ENCODE peak calls at places on chromosome 4, in seven cellular contexts. One of them, this sample, is unnamed. For H3K27me3, the result is how much of the 10 kb centered on the place peaks cover.

GRCh38 chr4:76984788-76985211 is 35.2 kb downstream of the SEPTIN11 start:
- DNase-seq in tibial artery: peak
- DNase-seq in GM23338: no peak
- DNase-seq in endodermal cell: no peak
- DNase-seq in spleen: no peak
- DNase-seq in IMR-90: peak
- DNase-seq in A673: peak
- DNase-seq in this sample: peak

GRCh38 chr4:114273246-114273645 is 293.8 kb upstream of the ARSJ start:
- DNase-seq in IMR-90: no peak
- DNase-seq in GM23338: no peak
- DNase-seq in spleen: no peak
- DNase-seq in endodermal cell: no peak
- DNase-seq in A673: no peak
- DNase-seq in tibial artery: no peak
- DNase-seq in this sample: no peak

GRCh38 chr4:160537681-160538080 is 1434.8 kb downstream of the RAPGEF2 start:
- DNase-seq in A673: no peak
- DNase-seq in IMR-90: no peak
- DNase-seq in tibial artery: no peak
- DNase-seq in GM23338: no peak
- DNase-seq in endodermal cell: no peak
- DNase-seq in spleen: no peak
- DNase-seq in this sample: no peak

GRCh38 chr4:5708171-5708828 is at the start of gene EVC2:
- DNase-seq in tibial artery: peak
- DNase-seq in endodermal cell: peak
- DNase-seq in A673: peak
- DNase-seq in GM23338: peak
- DNase-seq in spleen: no peak
- DNase-seq in IMR-90: peak
- DNase-seq in this sample: peak

GRCh38 chr4:150588341-150588740 is 6.4 kb downstream of the MAB21L2 start:
- DNase-seq in GM23338: no peak
- DNase-seq in A673: no peak
- DNase-seq in endodermal cell: no peak
- DNase-seq in tibial artery: no peak
- DNase-seq in IMR-90: no peak
- DNase-seq in spleen: no peak
- DNase-seq in this sample: no peak

GRCh38 chr4:187929024-187929423 is 66.5 kb upstream of the ZFP42 start:
- DNase-seq in GM23338: peak
- DNase-seq in A673: peak
- DNase-seq in tibial artery: no peak
- DNase-seq in IMR-90: no peak
- DNase-seq in spleen: no peak
- DNase-seq in endodermal cell: peak
- DNase-seq in this sample: no peak

GRCh38 chr4:11622961-11623725 is 194.4 kb upstream of the HS3ST1 start:
- DNase-seq in IMR-90: no peak
- DNase-seq in spleen: no peak
- DNase-seq in endodermal cell: no peak
- DNase-seq in GM23338: no peak
- DNase-seq in tibial artery: no peak
- DNase-seq in A673: no peak
- DNase-seq in this sample: no peak

GRCh38 chr4:72567821-72568620 is 1.0 kb downstream of the ADAMTS3 start:
- DNase-seq in endodermal cell: peak
- DNase-seq in GM23338: peak
- DNase-seq in IMR-90: peak
- DNase-seq in tibial artery: peak
- DNase-seq in A673: peak
- DNase-seq in spleen: peak
- DNase-seq in this sample: peak

GRCh38 chr4:81030617-81031388 is at the start of gene BMP3:
- DNase-seq in spleen: peak
- DNase-seq in A673: peak
- DNase-seq in GM23338: peak
- DNase-seq in tibial artery: no peak
- DNase-seq in endodermal cell: peak
- DNase-seq in IMR-90: peak
- DNase-seq in this sample: peak

GRCh38 chr4:61312526-61312925 is 112.4 kb downstream of the ADGRL3 start:
- DNase-seq in spleen: no peak
- DNase-seq in tibial artery: no peak
- DNase-seq in GM23338: no peak
- DNase-seq in A673: no peak
- DNase-seq in endodermal cell: no peak
- DNase-seq in IMR-90: peak
- DNase-seq in this sample: no peak

GRCh38 chr4:181202249-181202648 is 1041.0 kb upstream of the TENM3 start:
- DNase-seq in spleen: no peak
- DNase-seq in A673: no peak
- DNase-seq in tibial artery: no peak
- DNase-seq in endodermal cell: no peak
- DNase-seq in IMR-90: no peak
- DNase-seq in GM23338: no peak
- DNase-seq in this sample: no peak

GRCh38 chr4:57234252-57234775 is 124.1 kb upstream of the IGFBP7 start:
- DNase-seq in spleen: no peak
- DNase-seq in tibial artery: no peak
- DNase-seq in A673: no peak
- DNase-seq in GM23338: no peak
- DNase-seq in endodermal cell: no peak
- DNase-seq in IMR-90: no peak
- DNase-seq in this sample: no peak

GRCh38 chr4:158535130-158535614 is 13.5 kb downstream of the RXFP1 start:
- DNase-seq in endodermal cell: no peak
- DNase-seq in A673: peak
- DNase-seq in GM23338: no peak
- DNase-seq in IMR-90: peak
- DNase-seq in tibial artery: no peak
- DNase-seq in spleen: no peak
- DNase-seq in this sample: peak

GRCh38 chr4:141403782-141404181 is 183.1 kb downstream of the ZNF330 start:
- DNase-seq in spleen: no peak
- DNase-seq in tibial artery: no peak
- DNase-seq in endodermal cell: no peak
- DNase-seq in IMR-90: no peak
- DNase-seq in GM23338: no peak
- DNase-seq in A673: no peak
- DNase-seq in this sample: no peak

GRCh38 chr4:11079171-11079570 is 349.5 kb downstream of the HS3ST1 start:
- DNase-seq in A673: no peak
- DNase-seq in endodermal cell: no peak
- DNase-seq in spleen: no peak
- DNase-seq in GM23338: no peak
- DNase-seq in IMR-90: no peak
- DNase-seq in tibial artery: no peak
- DNase-seq in this sample: no peak

GRCh38 chr4:146637853-146638800 is 566 bp upstream of the POU4F2 start:
- DNase-seq in IMR-90: no peak
- DNase-seq in endodermal cell: peak
- DNase-seq in spleen: no peak
- DNase-seq in A673: peak
- DNase-seq in GM23338: peak
- DNase-seq in tibial artery: no peak
- DNase-seq in this sample: peak
- H3K4me3 ChIP-seq in IMR-90: no peak
- H3K4me3 ChIP-seq in endodermal cell: peak
- H3K4me3 ChIP-seq in spleen: peak
- H3K4me3 ChIP-seq in A673: peak
- H3K4me3 ChIP-seq in GM23338: peak
- H3K4me3 ChIP-seq in tibial artery: peak
- H3K4me3 ChIP-seq in this sample: no peak

DNA sequence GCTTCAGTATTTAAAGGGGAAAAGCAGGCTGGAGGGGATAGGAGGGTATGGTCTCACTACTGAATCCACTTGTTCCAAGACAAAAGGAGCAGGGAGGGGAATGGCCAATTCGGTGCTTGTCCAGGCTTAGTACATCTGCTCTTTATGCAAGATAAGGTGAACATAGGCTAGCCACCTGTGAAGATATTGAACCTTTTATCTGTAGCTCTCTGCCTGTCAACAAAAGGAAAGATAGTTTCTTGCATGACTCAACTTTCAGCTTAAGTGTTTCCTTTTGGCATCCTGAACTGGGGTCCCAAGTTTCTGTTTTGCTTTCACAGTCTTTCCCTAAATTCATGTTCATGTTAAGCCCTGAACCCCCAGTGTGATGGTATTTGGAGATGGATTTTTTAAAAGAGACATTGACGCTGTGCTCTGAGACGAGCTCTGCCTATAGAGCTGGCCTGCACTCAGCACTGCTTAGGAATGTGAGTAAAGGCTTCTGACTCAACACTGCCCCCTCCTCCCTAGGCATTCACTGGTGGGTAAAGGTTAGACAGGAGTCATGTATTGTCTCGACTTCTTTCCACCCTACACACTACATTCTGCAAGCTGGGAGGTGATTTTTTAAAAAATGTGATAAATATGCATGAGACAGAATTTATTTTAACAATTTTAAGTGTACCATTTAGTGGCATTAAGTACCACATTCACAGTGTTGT is 28.2 kb downstream of the FAM149A start:
- DNase-seq in endodermal cell: peak
- DNase-seq in spleen: no peak
- DNase-seq in A673: peak
- DNase-seq in tibial artery: no peak
- DNase-seq in GM23338: peak
- DNase-seq in IMR-90: peak
- DNase-seq in this sample: no peak
- TF ChIP-seq CTCF in endodermal cell: peak
- TF ChIP-seq CTCF in spleen: no peak
- TF ChIP-seq CTCF in A673: peak
- TF ChIP-seq CTCF in tibial artery: no peak
- TF ChIP-seq CTCF in GM23338: peak
- TF ChIP-seq CTCF in IMR-90: peak
- TF ChIP-seq CTCF in this sample: peak

GRCh38 chr4:7148337-7148736 is 44.0 kb upstream of the SORCS2 start:
- DNase-seq in GM23338: no peak
- DNase-seq in tibial artery: no peak
- DNase-seq in A673: no peak
- DNase-seq in endodermal cell: no peak
- DNase-seq in spleen: no peak
- DNase-seq in IMR-90: no peak
- DNase-seq in this sample: peak
- H3K27me3 ChIP-seq in GM23338: under half
- H3K27me3 ChIP-seq in tibial artery: under half
- H3K27me3 ChIP-seq in A673: under half
- H3K27me3 ChIP-seq in endodermal cell: under half
- H3K27me3 ChIP-seq in spleen: under half
- H3K27me3 ChIP-seq in IMR-90: half or more
- H3K27me3 ChIP-seq in this sample: under half

GRCh38 chr4:70518269-70518668 is at the start of gene AMTN:
- DNase-seq in A673: no peak
- DNase-seq in tibial artery: no peak
- DNase-seq in endodermal cell: no peak
- DNase-seq in IMR-90: no peak
- DNase-seq in spleen: no peak
- DNase-seq in GM23338: no peak
- DNase-seq in this sample: no peak
- H3K4me3 ChIP-seq in A673: no peak
- H3K4me3 ChIP-seq in tibial artery: no peak
- H3K4me3 ChIP-seq in endodermal cell: no peak
- H3K4me3 ChIP-seq in IMR-90: no peak
- H3K4me3 ChIP-seq in spleen: no peak
- H3K4me3 ChIP-seq in GM23338: no peak
- H3K4me3 ChIP-seq in this sample: no peak

DNA sequence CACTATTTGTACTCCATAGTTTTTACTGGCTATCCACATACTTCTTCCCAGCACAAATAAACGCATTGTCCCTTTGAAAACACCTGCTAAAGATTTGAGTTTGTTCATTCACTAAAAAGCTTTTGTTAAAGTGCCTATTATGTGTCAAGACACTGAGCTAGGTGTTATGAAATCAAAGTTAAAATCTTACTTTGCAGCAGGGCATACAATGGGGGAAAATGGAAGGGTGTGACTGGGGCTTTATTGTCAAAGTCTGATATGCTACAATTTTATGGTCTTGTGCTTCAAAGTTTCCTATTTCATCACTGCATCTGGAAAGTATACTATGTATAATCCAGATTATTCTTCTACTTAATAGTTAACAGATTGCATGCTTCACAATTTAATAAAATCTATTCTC is 128.4 kb downstream of the PPP3CA start:
- DNase-seq in tibial artery: no peak
- DNase-seq in spleen: no peak
- DNase-seq in A673: no peak
- DNase-seq in IMR-90: no peak
- DNase-seq in GM23338: no peak
- DNase-seq in endodermal cell: no peak
- DNase-seq in this sample: no peak
- TF ChIP-seq CTCF in tibial artery: no peak
- TF ChIP-seq CTCF in spleen: no peak
- TF ChIP-seq CTCF in A673: no peak
- TF ChIP-seq CTCF in IMR-90: no peak
- TF ChIP-seq CTCF in GM23338: no peak
- TF ChIP-seq CTCF in endodermal cell: no peak
- TF ChIP-seq CTCF in this sample: no peak

GRCh38 chr4:130524057-130524456 is 1428.1 kb downstream of the C4orf33 start:
- DNase-seq in GM23338: peak
- DNase-seq in spleen: no peak
- DNase-seq in endodermal cell: no peak
- DNase-seq in tibial artery: no peak
- DNase-seq in A673: no peak
- DNase-seq in IMR-90: no peak
- DNase-seq in this sample: no peak
- H3K27me3 ChIP-seq in GM23338: under half
- H3K27me3 ChIP-seq in spleen: under half
- H3K27me3 ChIP-seq in endodermal cell: under half
- H3K27me3 ChIP-seq in tibial artery: under half
- H3K27me3 ChIP-seq in A673: under half
- H3K27me3 ChIP-seq in IMR-90: under half
- H3K27me3 ChIP-seq in this sample: under half

DNA sequence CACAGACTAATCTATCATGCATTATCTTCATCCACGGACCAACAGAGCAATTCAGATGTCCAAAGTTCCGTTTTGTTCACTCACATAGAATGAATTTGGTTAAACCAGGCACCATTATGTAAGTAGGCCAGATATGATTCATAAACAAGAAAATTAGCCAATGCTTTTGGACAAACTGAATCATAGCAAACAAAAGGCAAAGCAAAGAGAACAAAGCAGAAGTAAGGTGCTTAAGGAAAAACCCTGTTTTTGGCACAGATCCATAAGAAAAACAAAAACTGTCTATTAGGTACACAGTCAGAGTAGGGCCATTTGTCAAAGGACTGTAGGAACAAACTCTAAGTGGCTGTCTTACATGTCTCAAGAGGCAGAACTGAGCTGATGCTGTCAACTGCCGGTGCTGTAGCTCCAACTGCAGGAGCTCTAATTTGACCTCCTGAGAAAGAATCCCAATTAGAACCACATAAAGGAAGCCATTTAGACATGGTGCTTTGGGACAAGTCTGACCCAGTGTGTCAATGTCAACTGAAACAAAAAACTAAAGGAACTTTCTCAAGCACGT is 146.7 kb downstream of the COL25A1 start:
- DNase-seq in spleen: no peak
- DNase-seq in tibial artery: no peak
- DNase-seq in endodermal cell: no peak
- DNase-seq in GM23338: no peak
- DNase-seq in IMR-90: no peak
- DNase-seq in A673: no peak
- DNase-seq in this sample: no peak
- H3K4me3 ChIP-seq in spleen: no peak
- H3K4me3 ChIP-seq in tibial artery: no peak
- H3K4me3 ChIP-seq in endodermal cell: no peak
- H3K4me3 ChIP-seq in GM23338: no peak
- H3K4me3 ChIP-seq in IMR-90: no peak
- H3K4me3 ChIP-seq in A673: no peak
- H3K4me3 ChIP-seq in this sample: no peak

This sample was measured in osteoblast.